ENCODE peak calls at places on chromosome 12, in ten cellular contexts. V is lung, J is lower lobe of right lung, B is ovary, W is tibial nerve, T is left ventricle myocardium inferior, E is adrenal gland, L is mammary epithelial cell, D is esophagus squamous epithelium, N is pancreas. Z is an unnamed sample. For H3K9me3, the result is how much of the 10 kb centered on the place peaks cover.

GRCh38 chr12:6199531-6200265 is 502 bp upstream of the CD9 start:
- DNase-seq in V (peak), J (peak), B (peak), W (no peak), T (no peak), E (peak), L (no peak), D (no peak), N (no peak), Z (no peak)

GRCh38 chr12:6765048-6765633 is 1.0 kb upstream of the PTMS start:
- DNase-seq in V (no peak), J (no peak), B (no peak), W (no peak), T (no peak), E (no peak), L (peak), D (no peak), N (no peak), Z (no peak)

GRCh38 chr12:29198901-29199300 is 49.8 kb downstream of the FAR2 start:
- DNase-seq in V (no peak), J (no peak), B (no peak), W (no peak), T (no peak), E (no peak), L (no peak), D (no peak), N (no peak), Z (no peak)

GRCh38 chr12:57722716-57723629 is 15.6 kb downstream of the AGAP2 start:
- DNase-seq in V (no peak), J (no peak), B (no peak), W (no peak), T (no peak), E (peak), L (no peak), D (no peak), N (no peak), Z (no peak)

GRCh38 chr12:63955831-63956685 is 111.6 kb downstream of the SRGAP1 start:
- DNase-seq in V (peak), J (no peak), B (peak), W (peak), T (no peak), E (peak), L (no peak), D (no peak), N (no peak), Z (no peak)

GRCh38 chr12:79206871-79207270 is 342.3 kb downstream of the SYT1 start:
- DNase-seq in V (no peak), J (no peak), B (no peak), W (no peak), T (no peak), E (no peak), L (peak), D (no peak), N (no peak), Z (no peak)

GRCh38 chr12:62530596-62530995 is 64.0 kb downstream of the MON2 start:
- DNase-seq in V (no peak), J (no peak), B (no peak), W (no peak), T (no peak), E (no peak), L (no peak), D (no peak), N (no peak), Z (no peak)

GRCh38 chr12:115354476-115354890 is 670.5 kb upstream of the TBX3 start:
- DNase-seq in V (no peak), J (no peak), B (no peak), W (no peak), T (no peak), E (no peak), L (no peak), D (no peak), N (no peak), Z (no peak)

GRCh38 chr12:53751336-53752191 is at the start of gene CISTR:
- DNase-seq in V (peak), J (peak), B (peak), W (no peak), T (no peak), E (no peak), L (no peak), D (no peak), N (peak), Z (no peak)

GRCh38 chr12:43285248-43285647 is 266.8 kb downstream of the ADAMTS20 start:
- DNase-seq in V (no peak), J (no peak), B (no peak), W (no peak), T (no peak), E (no peak), L (peak), D (no peak), N (no peak), Z (no peak)

GRCh38 chr12:38155526-38156496 is 160.8 kb upstream of the ALG10B start:
- DNase-seq in V (no peak), J (no peak), B (no peak), W (no peak), T (no peak), E (no peak), L (no peak), D (no peak), N (no peak), Z (no peak)
- H3K9me3 ChIP-seq in V (under half), J (under half), B (under half), W (under half), T (under half), E (under half), L (under half), D (under half), N (under half), Z (under half)

GRCh38 chr12:132941336-132941954 is 14.7 kb downstream of the ZNF605 start:
- DNase-seq in V (no peak), J (no peak), B (no peak), W (no peak), T (no peak), E (no peak), L (no peak), D (no peak), N (no peak), Z (no peak)

GRCh38 chr12:132946507-132946820 is 9.6 kb downstream of the ZNF605 start:
- DNase-seq in V (no peak), J (no peak), B (no peak), W (no peak), T (no peak), E (no peak), L (no peak), D (no peak), N (no peak), Z (no peak)

GRCh38 chr12:132945806-132946506 is 10.2 kb downstream of the ZNF605 start:
- DNase-seq in V (no peak), J (no peak), B (no peak), W (no peak), T (no peak), E (no peak), L (no peak), D (no peak), N (no peak), Z (no peak)

GRCh38 chr12:132940071-132940719 is 15.9 kb downstream of the ZNF605 start:
- DNase-seq in V (no peak), J (no peak), B (no peak), W (no peak), T (no peak), E (no peak), L (no peak), D (no peak), N (no peak), Z (no peak)

GRCh38 chr12:132942611-132943010 is 13.5 kb downstream of the ZNF605 start:
- DNase-seq in V (no peak), J (no peak), B (no peak), W (no peak), T (no peak), E (no peak), L (no peak), D (no peak), N (no peak), Z (no peak)
- H3K9me3 ChIP-seq in V (under half), J (half or more), B (under half), W (under half), T (half or more), E (under half), L (under half), D (half or more), N (under half), Z (under half)

GRCh38 chr12:69546693-69547438 is 38.4 kb upstream of the CCT2 start:
- DNase-seq in V (no peak), J (no peak), B (no peak), W (no peak), T (no peak), E (no peak), L (no peak), D (no peak), N (no peak), Z (no peak)
- H3K9me3 ChIP-seq in V (under half), J (under half), B (under half), W (under half), T (under half), E (under half), L (under half), D (under half), N (under half), Z (under half)

DNA sequence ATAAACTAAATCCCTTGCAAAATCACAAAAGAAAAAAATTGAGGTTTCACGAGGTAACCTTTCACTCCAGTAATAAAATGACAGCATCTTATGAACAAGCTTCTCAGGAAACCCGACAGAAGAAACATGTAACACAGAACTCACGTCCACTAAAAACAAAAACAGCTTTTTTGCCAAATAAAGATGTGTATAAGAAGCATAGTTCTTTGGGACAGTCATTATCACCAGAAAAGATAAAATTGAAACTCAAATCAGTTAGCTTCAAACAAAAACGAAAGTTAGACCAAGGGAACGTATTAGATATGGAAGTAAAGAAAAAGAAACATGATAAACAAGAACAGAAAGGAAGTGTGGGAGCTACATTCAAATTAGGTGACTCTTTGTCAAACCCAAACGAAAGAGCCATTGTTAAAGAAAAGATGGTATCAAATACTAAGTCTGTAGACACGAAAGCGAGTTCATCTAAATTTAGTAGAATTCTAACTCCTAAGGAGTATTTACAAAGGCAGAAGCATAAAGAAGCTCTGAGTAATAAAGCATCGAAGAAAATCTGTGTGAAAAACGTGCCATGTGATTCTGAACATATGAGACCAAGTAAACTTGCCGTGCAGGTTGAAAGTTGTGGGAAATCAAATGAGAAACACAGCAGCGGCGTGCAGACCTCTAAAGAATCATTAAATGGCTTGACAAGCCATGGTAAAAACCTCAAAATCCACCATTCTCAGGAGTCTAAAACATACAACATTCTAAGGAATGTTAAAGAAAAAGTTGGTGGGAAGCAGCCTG is 25.8 kb downstream of the RESF1 start:
- DNase-seq in V (no peak), J (no peak), B (no peak), W (no peak), T (no peak), E (no peak), L (no peak), D (no peak), N (no peak), Z (no peak)
- H3K9me3 ChIP-seq in V (under half), J (under half), B (under half), W (under half), T (under half), E (under half), L (under half), D (half or more), N (under half), Z (half or more)

GRCh38 chr12:94812345-94812744 is 162.0 kb upstream of the TMCC3 start:
- DNase-seq in V (no peak), J (no peak), B (no peak), W (no peak), T (no peak), E (no peak), L (no peak), D (no peak), N (no peak), Z (no peak)

GRCh38 chr12:94817695-94818075 is 167.3 kb upstream of the TMCC3 start:
- DNase-seq in V (no peak), J (no peak), B (no peak), W (no peak), T (no peak), E (no peak), L (no peak), D (no peak), N (no peak), Z (no peak)

GRCh38 chr12:94813314-94813713 is 163.0 kb upstream of the TMCC3 start:
- DNase-seq in V (no peak), J (no peak), B (no peak), W (no peak), T (no peak), E (no peak), L (no peak), D (no peak), N (no peak), Z (no peak)

GRCh38 chr12:94815958-94816357 is 165.6 kb upstream of the TMCC3 start:
- DNase-seq in V (no peak), J (no peak), B (no peak), W (no peak), T (no peak), E (no peak), L (no peak), D (no peak), N (no peak), Z (no peak)

GRCh38 chr12:94815450-94815849 is 165.1 kb upstream of the TMCC3 start:
- DNase-seq in V (no peak), J (no peak), B (no peak), W (no peak), T (no peak), E (no peak), L (no peak), D (no peak), N (no peak), Z (no peak)
- H3K9me3 ChIP-seq in V (under half), J (under half), B (under half), W (under half), T (under half), E (under half), L (under half), D (under half), N (under half), Z (under half)

DNA sequence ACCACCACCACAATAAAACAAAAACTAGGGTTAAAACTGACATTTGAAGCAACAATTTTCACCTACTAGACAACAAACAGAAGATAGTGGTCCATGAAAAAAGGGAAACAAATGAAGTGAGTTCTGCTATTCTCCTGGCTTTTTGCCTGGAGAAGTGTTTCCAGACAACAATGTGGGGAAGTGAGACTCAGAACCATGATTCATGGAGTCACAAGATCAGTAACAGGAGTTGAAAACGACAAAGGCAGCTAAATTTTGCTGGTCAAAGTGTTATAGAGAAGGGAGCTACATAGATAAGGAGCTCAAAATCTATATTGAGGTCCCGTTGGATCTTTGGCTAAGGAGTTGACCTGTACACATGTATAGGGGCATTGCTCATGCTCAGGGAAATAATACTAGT is 475.3 kb downstream of the TRHDE start:
- DNase-seq in V (no peak), J (no peak), B (no peak), W (no peak), T (no peak), E (no peak), L (peak), D (no peak), N (no peak), Z (no peak)
- H3K9me3 ChIP-seq in V (under half), J (under half), B (under half), W (under half), T (under half), E (under half), L (under half), D (under half), N (under half), Z (under half)

GRCh38 chr12:38124247-38125012 is 192.1 kb upstream of the ALG10B start:
- DNase-seq in V (peak), J (no peak), B (no peak), W (no peak), T (no peak), E (no peak), L (no peak), D (no peak), N (peak), Z (no peak)

GRCh38 chr12:38116968-38117367 is 199.6 kb upstream of the ALG10B start:
- DNase-seq in V (no peak), J (no peak), B (no peak), W (no peak), T (no peak), E (no peak), L (no peak), D (no peak), N (no peak), Z (no peak)

GRCh38 chr12:38118632-38119031 is 197.9 kb upstream of the ALG10B start:
- DNase-seq in V (no peak), J (no peak), B (no peak), W (no peak), T (no peak), E (no peak), L (no peak), D (no peak), N (no peak), Z (no peak)

GRCh38 chr12:38123566-38124246 is 192.9 kb upstream of the ALG10B start:
- DNase-seq in V (no peak), J (no peak), B (no peak), W (no peak), T (no peak), E (no peak), L (no peak), D (no peak), N (no peak), Z (no peak)

GRCh38 chr12:38120438-38120837 is 196.1 kb upstream of the ALG10B start:
- DNase-seq in V (no peak), J (no peak), B (no peak), W (no peak), T (no peak), E (no peak), L (no peak), D (no peak), N (no peak), Z (no peak)
- H3K9me3 ChIP-seq in V (under half), J (under half), B (under half), W (under half), T (under half), E (under half), L (under half), D (under half), N (under half), Z (under half)

GRCh38 chr12:31715283-31715825 is 13.5 kb downstream of the AMN1 start:
- DNase-seq in V (no peak), J (no peak), B (no peak), W (no peak), T (no peak), E (no peak), L (no peak), D (no peak), N (no peak), Z (no peak)
- H3K9me3 ChIP-seq in V (under half), J (under half), B (under half), W (under half), T (under half), E (under half), L (under half), D (under half), N (under half), Z (under half)